ENCODE peak calls at places on chromosomes 11 and 22, in eight cellular contexts. Q, K, V, H, C, X, A and L are unnamed samples. For H3K4me1 and H3K9me3, the result is how much of the 10 kb centered on the place peaks cover.

GRCh38 chr11:64058494-64058893 is 22.8 kb downstream of the FLRT1 start:
- DNase-seq in X (no peak), H (no peak), A (no peak), K (no peak), V (no peak), C (no peak), Q (no peak), L (no peak)

GRCh38 chr22:19641254-19641982 is 72.9 kb upstream of the SEPTIN5 start:
- DNase-seq in H (peak), V (no peak), A (no peak), Q (peak), X (no peak), C (no peak), K (no peak), L (peak)

GRCh38 chr11:46342237-46342636 is 5.0 kb upstream of the DGKZ start:
- DNase-seq in Q (no peak), X (no peak), V (no peak), A (no peak), K (no peak), H (no peak), C (no peak), L (no peak)

GRCh38 chr11:126567419-126567818 is 211.9 kb downstream of the ST3GAL4 start:
- DNase-seq in Q (no peak), A (no peak), X (no peak), C (no peak), H (no peak), V (no peak), K (no peak), L (no peak)

GRCh38 chr11:2779981-2780849 is 80.4 kb upstream of the KCNQ1OT1 start:
- DNase-seq in K (no peak), A (peak), H (no peak), X (peak), V (no peak), C (no peak), Q (no peak), L (no peak)

GRCh38 chr11:9669954-9670353 is 6.1 kb downstream of the SWAP70 start:
- DNase-seq in K (no peak), V (no peak), H (no peak), Q (no peak), C (no peak), A (no peak), X (no peak), L (no peak)

GRCh38 chr11:92852946-92853345 is 116.5 kb upstream of the MTNR1B start:
- DNase-seq in H (no peak), X (peak), Q (peak), V (no peak), A (no peak), K (no peak), C (no peak), L (no peak)

GRCh38 chr11:43316451-43316850 is 4.7 kb downstream of the API5 start:
- DNase-seq in Q (peak), A (no peak), C (peak), K (no peak), H (no peak), V (no peak), X (no peak), L (no peak)

GRCh38 chr11:113884361-113884836 is 9.0 kb upstream of the USP28 start:
- DNase-seq in A (no peak), X (no peak), H (no peak), C (peak), Q (no peak), V (no peak), K (no peak), L (no peak)

GRCh38 chr11:46388619-46389449 is 2.7 kb downstream of the CHRM4 start:
- DNase-seq in Q (no peak), V (no peak), C (no peak), H (no peak), X (no peak), A (no peak), K (no peak), L (no peak)

GRCh38 chr11:129061466-129062194 is 119.0 kb upstream of the TP53AIP1 start:
- DNase-seq in Q (peak), V (peak), K (no peak), H (no peak), A (no peak), X (no peak), C (peak), L (no peak)

GRCh38 chr11:58968251-58968711 is 29.0 kb downstream of the GLYATL1 start:
- DNase-seq in X (peak), C (no peak), Q (peak), K (no peak), A (no peak), V (no peak), H (no peak), L (no peak)

GRCh38 chr11:126419801-126420729 is 64.6 kb downstream of the ST3GAL4 start:
- DNase-seq in H (no peak), A (no peak), Q (no peak), V (no peak), X (no peak), K (no peak), C (peak), L (no peak)

GRCh38 chr11:9518835-9519234 is 54.6 kb upstream of the WEE1 start:
- DNase-seq in C (no peak), X (no peak), V (no peak), H (no peak), K (no peak), A (no peak), Q (no peak), L (no peak)

GRCh38 chr22:26526165-26526564 is 13.9 kb upstream of the TFIP11 start:
- DNase-seq in V (no peak), Q (no peak), X (no peak), K (no peak), A (no peak), H (no peak), C (no peak), L (no peak)

GRCh38 chr22:46521994-46522393 is 15.4 kb downstream of the CELSR1 start:
- DNase-seq in V (no peak), X (no peak), C (no peak), H (no peak), A (no peak), K (no peak), Q (no peak), L (no peak)
- H3K4me1 ChIP-seq in V (under half), X (under half), C (under half), H (under half), A (under half), K (under half), Q (under half), L (under half)

GRCh38 chr11:10876168-10876567 is 18.3 kb upstream of the ZBED5 start:
- DNase-seq in X (no peak), A (no peak), K (no peak), H (no peak), Q (no peak), C (peak), V (no peak), L (no peak)
- H3K9me3 ChIP-seq in X (under half), A (under half), K (under half), H (under half), Q (under half), C (under half), V (under half), L (under half)

GRCh38 chr11:12433571-12434061 is 56.2 kb downstream of the PARVA start:
- DNase-seq in Q (no peak), V (no peak), X (no peak), K (no peak), A (peak), C (peak), H (no peak), L (no peak)

GRCh38 chr11:12434255-12434654 is 56.9 kb downstream of the PARVA start:
- DNase-seq in V (no peak), C (peak), Q (no peak), A (no peak), X (no peak), H (no peak), K (no peak), L (no peak)

GRCh38 chr11:12435264-12435663 is 57.9 kb downstream of the PARVA start:
- DNase-seq in V (no peak), X (no peak), H (no peak), Q (no peak), C (no peak), A (no peak), K (no peak), L (no peak)

GRCh38 chr11:12439615-12440014 is 62.2 kb downstream of the PARVA start:
- DNase-seq in V (no peak), A (no peak), C (no peak), Q (no peak), K (no peak), H (no peak), X (no peak), L (peak)

GRCh38 chr11:12436266-12436665 is 58.9 kb downstream of the PARVA start:
- DNase-seq in Q (no peak), X (no peak), C (no peak), H (no peak), V (no peak), K (no peak), A (no peak), L (no peak)
- H3K4me1 ChIP-seq in Q (under half), X (under half), C (under half), H (under half), V (under half), K (under half), A (under half), L (under half)

GRCh38 chr22:36406139-36406538 is 18.4 kb upstream of the MYH9 start:
- DNase-seq in Q (no peak), H (no peak), X (no peak), C (no peak), K (no peak), A (no peak), V (no peak), L (no peak)
- H3K9me3 ChIP-seq in Q (under half), H (under half), X (under half), C (under half), K (under half), A (under half), V (under half), L (under half)

GRCh38 chr22:39994046-39994565 is 648 bp upstream of the FAM83F start:
- DNase-seq in K (no peak), A (no peak), Q (no peak), C (peak), V (no peak), H (no peak), X (no peak), L (no peak)
- H3K4me1 ChIP-seq in K (under half), A (under half), Q (under half), C (under half), V (under half), H (under half), X (under half), L (under half)

GRCh38 chr22:28245579-28246224 is 326.6 kb upstream of the PITPNB start:
- DNase-seq in C (no peak), Q (no peak), H (no peak), V (no peak), X (no peak), A (no peak), K (no peak), L (no peak)
- H3K9me3 ChIP-seq in C (under half), Q (under half), H (under half), V (under half), X (under half), A (under half), K (under half), L (under half)

GRCh38 chr11:122181893-122182292 is 65.9 kb upstream of the BLID start:
- DNase-seq in V (no peak), X (no peak), H (no peak), Q (no peak), A (no peak), C (no peak), K (no peak), L (no peak)

GRCh38 chr11:122186439-122187080 is 70.5 kb upstream of the BLID start:
- DNase-seq in K (no peak), V (no peak), A (no peak), H (no peak), X (no peak), Q (peak), C (peak), L (no peak)

GRCh38 chr11:122180435-122180834 is 64.4 kb upstream of the BLID start:
- DNase-seq in C (peak), A (peak), H (no peak), X (no peak), V (peak), K (no peak), Q (peak), L (no peak)

GRCh38 chr11:122181372-122181771 is 65.4 kb upstream of the BLID start:
- DNase-seq in Q (no peak), C (no peak), A (no peak), H (no peak), V (no peak), K (no peak), X (no peak), L (no peak)

GRCh38 chr11:122183933-122184332 is 67.9 kb upstream of the BLID start:
- DNase-seq in C (no peak), Q (no peak), X (no peak), H (no peak), K (no peak), A (no peak), V (no peak), L (no peak)
- H3K4me1 ChIP-seq in C (under half), Q (under half), X (under half), H (under half), K (under half), A (under half), V (under half), L (under half)

GRCh38 chr11:97537407-97538150 is 1147.8 kb downstream of the JRKL start:
- DNase-seq in C (no peak), Q (no peak), V (no peak), A (no peak), H (no peak), K (no peak), X (no peak), L (no peak)
- H3K9me3 ChIP-seq in C (under half), Q (under half), V (under half), A (under half), H (under half), K (under half), X (under half), L (under half)

GRCh38 chr11:3957437-3957836 is 102.0 kb downstream of the STIM1 start:
- DNase-seq in X (no peak), A (no peak), K (no peak), C (no peak), H (no peak), V (no peak), Q (no peak), L (no peak)
- H3K4me1 ChIP-seq in X (under half), A (under half), K (half or more), C (under half), H (under half), V (under half), Q (half or more), L (under half)

GRCh38 chr11:134164490-134165370 is 59.0 kb downstream of the NCAPD3 start:
- DNase-seq in C (no peak), H (peak), X (no peak), Q (no peak), A (no peak), V (no peak), K (no peak), L (peak)
- H3K9me3 ChIP-seq in C (under half), H (under half), X (under half), Q (under half), A (under half), V (under half), K (under half), L (under half)